ENCODE peak calls at places on chromosomes 7 and 10, in eight cellular contexts. V, D, W, U, G, Z, E and H are unnamed samples.

GRCh38 chr10:111161109-111161874 is 84.5 kb downstream of the ADRA2A start:
- DNase-seq in V (no peak), D (no peak), W (no peak), U (no peak), G (no peak), Z (no peak), E (no peak), H (no peak)

GRCh38 chr10:34528320-34528719 is 286.8 kb downstream of the PARD3 start:
- DNase-seq in V (peak), D (peak), W (no peak), U (no peak), G (no peak), Z (peak), E (peak), H (no peak)

GRCh38 chr7:88347098-88347497 is 40.4 kb upstream of the STEAP4 start:
- DNase-seq in V (peak), D (peak), W (no peak), U (no peak), G (no peak), Z (no peak), E (peak), H (no peak)

GRCh38 chr10:78222096-78222790 is 188.6 kb downstream of the RPS24 start:
- DNase-seq in V (no peak), D (no peak), W (no peak), U (no peak), G (no peak), Z (peak), E (no peak), H (no peak)

GRCh38 chr7:141142058-141142457 is 68.2 kb downstream of the TMEM178B start:
- DNase-seq in V (no peak), D (no peak), W (no peak), U (no peak), G (no peak), Z (no peak), E (no peak), H (no peak)

GRCh38 chr10:12588091-12588850 is 238.9 kb downstream of the CAMK1D start:
- DNase-seq in V (no peak), D (no peak), W (no peak), U (no peak), G (no peak), Z (no peak), E (peak), H (peak)

GRCh38 chr7:33757563-33758165 is 147.7 kb upstream of the BMPER start:
- DNase-seq in V (peak), D (peak), W (no peak), U (no peak), G (no peak), Z (peak), E (peak), H (peak)

GRCh38 chr7:144713850-144714249 is 122.0 kb downstream of the TPK1 start:
- DNase-seq in V (no peak), D (no peak), W (no peak), U (no peak), G (no peak), Z (no peak), E (no peak), H (no peak)